ENCODE peak calls at places on chromosomes 5 and 9, in four cellular contexts. One of them, this sample, is unnamed.
A peak's percentile ranks its signal among the peaks of the same experiment; 100 is the strongest.

GRCh38 chr5:1059884-1060263 is 51.3 kb downstream of the NKD2 start:
- DNase-seq in HepG2: no peak
- DNase-seq in K562: no peak
- DNase-seq in GM12878: no peak
- DNase-seq in this sample: no peak

GRCh38 chr5:95941756-95942155 is 19.9 kb downstream of the ELL2 start:
- DNase-seq in HepG2: no peak
- DNase-seq in K562: no peak
- DNase-seq in GM12878: no peak
- DNase-seq in this sample: no peak

GRCh38 chr5:113050606-113051391 is 74.2 kb downstream of the DCP2 start:
- DNase-seq in HepG2: no peak
- DNase-seq in K562: peak; percentile 32
- DNase-seq in GM12878: no peak
- DNase-seq in this sample: no peak

GRCh38 chr9:124163988-124164350 is 93.8 kb upstream of the NEK6 start:
- DNase-seq in HepG2: no peak
- DNase-seq in K562: no peak
- DNase-seq in GM12878: no peak
- DNase-seq in this sample: no peak

GRCh38 chr9:123473226-123473625 is 117.2 kb downstream of the CRB2 start:
- DNase-seq in HepG2: no peak
- DNase-seq in K562: no peak
- DNase-seq in GM12878: no peak
- DNase-seq in this sample: no peak

GRCh38 chr5:89286320-89286719 is 403.3 kb upstream of the MEF2C start:
- DNase-seq in HepG2: no peak
- DNase-seq in K562: no peak
- DNase-seq in GM12878: no peak
- DNase-seq in this sample: no peak

GRCh38 chr5:138726848-138727247 is 26.4 kb upstream of the CTNNA1 start:
- DNase-seq in HepG2: no peak
- DNase-seq in K562: no peak
- DNase-seq in GM12878: no peak
- DNase-seq in this sample: no peak

GRCh38 chr5:57804007-57804444 is 321.4 kb upstream of the ACTBL2 start:
- DNase-seq in HepG2: no peak
- DNase-seq in K562: no peak
- DNase-seq in GM12878: no peak
- DNase-seq in this sample: no peak

GRCh38 chr9:136695955-136696354 is 8.7 kb upstream of the AGPAT2 start:
- DNase-seq in HepG2: no peak
- DNase-seq in K562: no peak
- DNase-seq in GM12878: no peak
- DNase-seq in this sample: no peak

GRCh38 chr5:126525630-126526245 is 69.3 kb downstream of the ALDH7A1 start:
- DNase-seq in HepG2: peak; percentile 40
- DNase-seq in K562: no peak
- DNase-seq in GM12878: no peak
- DNase-seq in this sample: peak; percentile 28

GRCh38 chr9:115261656-115262081 is 143.7 kb upstream of the TNC start:
- DNase-seq in HepG2: no peak
- DNase-seq in K562: no peak
- DNase-seq in GM12878: no peak
- DNase-seq in this sample: peak; percentile 57

GRCh38 chr5:154002093-154002492 is 36.6 kb downstream of the FAM114A2 start:
- DNase-seq in HepG2: no peak
- DNase-seq in K562: no peak
- DNase-seq in GM12878: no peak
- DNase-seq in this sample: no peak

GRCh38 chr9:110807956-110808598 is 139.5 kb downstream of the MUSK start:
- DNase-seq in HepG2: no peak
- DNase-seq in K562: no peak
- DNase-seq in GM12878: peak; percentile 71
- DNase-seq in this sample: no peak

GRCh38 chr5:100576217-100576751 is 41.1 kb downstream of the FAM174A start:
- DNase-seq in HepG2: no peak
- DNase-seq in K562: no peak
- DNase-seq in GM12878: no peak
- DNase-seq in this sample: no peak

GRCh38 chr9:134811673-134812668 is 68.6 kb upstream of the FCN2 start:
- DNase-seq in HepG2: no peak
- DNase-seq in K562: no peak
- DNase-seq in GM12878: no peak
- DNase-seq in this sample: no peak

GRCh38 chr9:27165067-27165466 is 56.0 kb downstream of the TEK start:
- DNase-seq in HepG2: no peak
- DNase-seq in K562: no peak
- DNase-seq in GM12878: no peak
- DNase-seq in this sample: no peak

GRCh38 chr5:180159756-180160155 is 49.3 kb downstream of the RASGEF1C start:
- DNase-seq in HepG2: no peak
- DNase-seq in K562: no peak
- DNase-seq in GM12878: no peak
- DNase-seq in this sample: no peak

GRCh38 chr9:21831841-21832509 is 29.5 kb downstream of the MTAP start:
- DNase-seq in HepG2: no peak
- DNase-seq in K562: no peak
- DNase-seq in GM12878: peak; percentile 71
- DNase-seq in this sample: peak; percentile 88

GRCh38 chr9:13493697-13494096 is 214.2 kb upstream of the MPDZ start:
- DNase-seq in HepG2: no peak
- DNase-seq in K562: no peak
- DNase-seq in GM12878: no peak
- DNase-seq in this sample: no peak

GRCh38 chr9:21682981-21683380 is 119.5 kb upstream of the MTAP start:
- DNase-seq in HepG2: no peak
- DNase-seq in K562: no peak
- DNase-seq in GM12878: no peak
- DNase-seq in this sample: peak; percentile 74

GRCh38 chr9:124794902-124795491 is 18.1 kb downstream of the OLFML2A start:
- DNase-seq in HepG2: peak; percentile 88
- DNase-seq in K562: peak; percentile 71
- DNase-seq in GM12878: no peak
- DNase-seq in this sample: peak; percentile 57

GRCh38 chr9:127928232-127929043 is 2.1 kb downstream of the PIP5KL1 start:
- DNase-seq in HepG2: no peak
- DNase-seq in K562: peak; percentile 46
- DNase-seq in GM12878: no peak
- DNase-seq in this sample: peak; percentile 52

GRCh38 chr5:178440163-178440545 is 150.0 kb downstream of the COL23A1 start:
- DNase-seq in HepG2: no peak
- DNase-seq in K562: no peak
- DNase-seq in GM12878: no peak
- DNase-seq in this sample: no peak

GRCh38 chr9:69535911-69536310 is 136.3 kb downstream of the APBA1 start:
- DNase-seq in HepG2: no peak
- DNase-seq in K562: no peak
- DNase-seq in GM12878: no peak
- DNase-seq in this sample: no peak

GRCh38 chr5:28512648-28513047 is 1474.3 kb upstream of the CDH9 start:
- DNase-seq in HepG2: no peak
- DNase-seq in K562: no peak
- DNase-seq in GM12878: no peak
- DNase-seq in this sample: no peak

GRCh38 chr5:179089502-179089901 is 29.3 kb downstream of the ZNF354C start:
- DNase-seq in HepG2: no peak
- DNase-seq in K562: no peak
- DNase-seq in GM12878: no peak
- DNase-seq in this sample: no peak

GRCh38 chr9:130766031-130766903 is 68.8 kb upstream of the ABL1 start:
- DNase-seq in HepG2: no peak
- DNase-seq in K562: no peak
- DNase-seq in GM12878: no peak
- DNase-seq in this sample: no peak

GRCh38 chr5:158119852-158120708 is 261.1 kb upstream of the CLINT1 start:
- DNase-seq in HepG2: no peak
- DNase-seq in K562: no peak
- DNase-seq in GM12878: no peak
- DNase-seq in this sample: no peak

GRCh38 chr9:89013660-89014059 is 22.4 kb downstream of the S1PR3 start:
- DNase-seq in HepG2: no peak
- DNase-seq in K562: no peak
- DNase-seq in GM12878: no peak
- DNase-seq in this sample: no peak

GRCh38 chr9:89010526-89011089 is 19.3 kb downstream of the S1PR3 start:
- DNase-seq in HepG2: no peak
- DNase-seq in K562: no peak
- DNase-seq in GM12878: no peak
- DNase-seq in this sample: no peak

GRCh38 chr9:89010056-89010455 is 18.8 kb downstream of the S1PR3 start:
- DNase-seq in HepG2: no peak
- DNase-seq in K562: no peak
- DNase-seq in GM12878: no peak
- DNase-seq in this sample: no peak

GRCh38 chr9:89012294-89013042 is 21.2 kb downstream of the S1PR3 start:
- DNase-seq in HepG2: no peak
- DNase-seq in K562: no peak
- DNase-seq in GM12878: no peak
- DNase-seq in this sample: no peak

DNA sequence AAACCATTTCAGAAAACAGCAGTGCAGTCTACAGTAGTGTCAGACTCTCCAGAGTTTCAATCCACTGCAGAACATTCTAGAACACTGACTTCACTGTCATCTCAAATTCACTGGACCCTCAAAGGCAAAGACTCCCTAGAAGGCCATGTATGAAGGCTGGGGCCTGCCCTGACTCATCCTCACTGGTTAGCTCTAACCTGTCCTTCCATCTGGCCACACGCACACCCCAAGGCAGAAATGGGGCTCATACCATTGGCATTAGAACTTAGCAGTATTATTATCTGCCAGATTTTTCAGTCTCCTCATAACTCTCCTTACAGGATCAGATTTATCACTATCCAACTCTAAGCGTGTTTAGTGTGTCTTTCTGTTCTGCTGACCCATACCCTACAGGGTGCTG is 20.4 kb downstream of the S1PR3 start:
- DNase-seq in HepG2: no peak
- DNase-seq in K562: no peak
- DNase-seq in GM12878: no peak
- DNase-seq in this sample: no peak
- TF ChIP-seq BHLHE40 in HepG2: no peak
- TF ChIP-seq BHLHE40 in K562: no peak
- TF ChIP-seq BHLHE40 in GM12878: no peak
- TF ChIP-seq BHLHE40 in this sample: no peak

GRCh38 chr5:132486318-132487094 is 4.1 kb downstream of the IRF1 start:
- DNase-seq in HepG2: no peak
- DNase-seq in K562: no peak
- DNase-seq in GM12878: no peak
- DNase-seq in this sample: no peak
- TF ChIP-seq CHD4 in HepG2: no peak
- TF ChIP-seq CHD4 in K562: no peak
- TF ChIP-seq CHD4 in GM12878: no peak
- TF ChIP-seq CHD4 in this sample: no peak

GRCh38 chr5:171750316-171750788 is 35.3 kb upstream of the SMIM23 start:
- DNase-seq in HepG2: peak; percentile 4
- DNase-seq in K562: no peak
- DNase-seq in GM12878: no peak
- DNase-seq in this sample: peak; percentile 29
- TF ChIP-seq BHLHE40 in HepG2: no peak
- TF ChIP-seq BHLHE40 in K562: peak; percentile 34
- TF ChIP-seq BHLHE40 in GM12878: no peak
- TF ChIP-seq BHLHE40 in this sample: no peak

GRCh38 chr5:177425196-177425800 is 1.2 kb upstream of the GRK6 start:
- DNase-seq in HepG2: no peak
- DNase-seq in K562: no peak
- DNase-seq in GM12878: no peak
- DNase-seq in this sample: no peak

GRCh38 chr5:177427919-177428573 is 1.6 kb downstream of the GRK6 start:
- DNase-seq in HepG2: no peak
- DNase-seq in K562: peak; percentile 59
- DNase-seq in GM12878: no peak
- DNase-seq in this sample: no peak

GRCh38 chr5:177426566-177427210 is at the start of gene GRK6:
- DNase-seq in HepG2: no peak
- DNase-seq in K562: peak; percentile 96
- DNase-seq in GM12878: no peak
- DNase-seq in this sample: peak; percentile 38

GRCh38 chr5:177427211-177427822 is 841 bp downstream of the GRK6 start:
- DNase-seq in HepG2: no peak
- DNase-seq in K562: peak; percentile 70
- DNase-seq in GM12878: no peak
- DNase-seq in this sample: no peak

GRCh38 chr5:177425801-177426565 is 493 bp upstream of the GRK6 start:
- DNase-seq in HepG2: peak; percentile 100
- DNase-seq in K562: peak; percentile 98
- DNase-seq in GM12878: peak; percentile 100
- DNase-seq in this sample: peak; percentile 100
- TF ChIP-seq CHD4 in HepG2: no peak
- TF ChIP-seq CHD4 in K562: peak; percentile 95
- TF ChIP-seq CHD4 in GM12878: no peak
- TF ChIP-seq CHD4 in this sample: no peak

GRCh38 chr5:106312360-106312759 is 1358.4 kb downstream of the EFNA5 start:
- DNase-seq in HepG2: no peak
- DNase-seq in K562: no peak
- DNase-seq in GM12878: no peak
- DNase-seq in this sample: peak; percentile 45
- TF ChIP-seq BHLHE40 in HepG2: no peak
- TF ChIP-seq BHLHE40 in K562: no peak
- TF ChIP-seq BHLHE40 in GM12878: no peak
- TF ChIP-seq BHLHE40 in this sample: no peak